ENCODE peak calls at places on chromosomes 6 and 20, in eight cellular contexts. K, I, T, U, J, L, X and A are unnamed samples.

GRCh38 chr6:167791036-167791779 is 35.5 kb upstream of the AFDN start:
- DNase-seq in U (no peak), K (peak; percentile 8), X (no peak), L (no peak), T (no peak), J (peak; percentile 71), I (no peak), A (peak; percentile 92)

GRCh38 chr6:43604174-43604573 is 24.9 kb downstream of the GTPBP2 start:
- DNase-seq in X (no peak), I (peak; percentile 38), K (peak; percentile 72), L (peak; percentile 88), T (peak; percentile 88), J (peak; percentile 75), U (no peak), A (no peak)

GRCh38 chr6:152206072-152206818 is 398.8 kb downstream of the ESR1 start:
- DNase-seq in J (no peak), T (no peak), U (peak; percentile 57), I (peak; percentile 22), X (no peak), K (peak; percentile 11), L (peak; percentile 8), A (peak; percentile 52)

GRCh38 chr6:170210651-170211403 is 80.1 kb downstream of the DLL1 start:
- DNase-seq in T (no peak), J (no peak), L (no peak), X (no peak), K (no peak), I (no peak), U (no peak), A (no peak)

GRCh38 chr6:3526962-3527796 is 70.3 kb upstream of the SLC22A23 start:
- DNase-seq in J (peak; percentile 96), X (no peak), I (no peak), K (no peak), L (peak; percentile 5), U (no peak), T (no peak), A (no peak)

GRCh38 chr20:38918172-38918571 is 8.0 kb upstream of the FAM83D start:
- DNase-seq in L (no peak), K (no peak), I (no peak), X (no peak), U (no peak), T (no peak), J (no peak), A (no peak)

GRCh38 chr6:106927531-106928398 is 46.8 kb downstream of the CD24 start:
- DNase-seq in L (peak; percentile 21), X (peak; percentile 72), I (peak; percentile 58), T (peak; percentile 34), U (peak; percentile 37), K (peak; percentile 40), J (peak; percentile 42), A (peak; percentile 44)

GRCh38 chr6:18262812-18263560 is 1.3 kb downstream of the DEK start:
- DNase-seq in X (no peak), J (peak; percentile 29), I (no peak), K (peak; percentile 31), L (peak; percentile 9), T (no peak), U (peak; percentile 26), A (no peak)

GRCh38 chr6:151493495-151494234 is at the start of gene CCDC170:
- DNase-seq in U (peak; percentile 4), K (peak; percentile 33), I (peak; percentile 58), T (peak; percentile 17), L (no peak), X (peak; percentile 79), J (no peak), A (peak; percentile 73)

GRCh38 chr20:50666709-50667310 is 24.5 kb downstream of the RIPOR3 start:
- DNase-seq in J (no peak), U (no peak), L (no peak), X (no peak), I (no peak), K (no peak), T (no peak), A (no peak)

GRCh38 chr6:89566011-89566775 is 72.4 kb downstream of the LYRM2 start:
- DNase-seq in L (no peak), J (no peak), T (no peak), X (no peak), K (no peak), U (no peak), I (no peak), A (no peak)

GRCh38 chr20:36847009-36847709 is 28.8 kb upstream of the TLDC2 start:
- DNase-seq in T (peak; percentile 92), X (no peak), L (peak; percentile 83), I (peak; percentile 77), K (peak; percentile 89), U (no peak), J (peak; percentile 80), A (no peak)

GRCh38 chr6:142377112-142377848 is 75.5 kb downstream of the ADGRG6 start:
- DNase-seq in X (no peak), J (peak; percentile 84), K (peak; percentile 34), T (peak; percentile 34), I (no peak), U (no peak), L (peak; percentile 26), A (peak; percentile 73)

GRCh38 chr6:169824021-169824420 is 72.6 kb downstream of the ERMARD start:
- DNase-seq in K (no peak), U (no peak), J (no peak), L (no peak), T (no peak), X (no peak), I (no peak), A (no peak)

GRCh38 chr20:63082308-63082938 is 75.7 kb upstream of the BHLHE23 start:
- DNase-seq in L (peak; percentile 11), X (peak; percentile 66), J (peak; percentile 21), U (peak; percentile 33), K (peak; percentile 15), T (peak; percentile 27), I (peak; percentile 83), A (peak; percentile 49)

GRCh38 chr20:56634307-56634706 is 5.2 kb downstream of the TFAP2C start:
- DNase-seq in K (no peak), L (no peak), T (no peak), X (no peak), U (no peak), J (peak; percentile 29), I (no peak), A (no peak)

GRCh38 chr6:42010909-42011308 is 39.4 kb upstream of the TAF8 start:
- DNase-seq in X (peak; percentile 6), U (no peak), T (no peak), J (no peak), I (no peak), K (no peak), L (no peak), A (no peak)

GRCh38 chr20:35883341-35883777 is 70.9 kb downstream of the SCAND1 start:
- DNase-seq in T (peak; percentile 34), X (no peak), U (no peak), K (peak; percentile 43), L (no peak), I (no peak), J (no peak), A (no peak)

GRCh38 chr6:149995235-149995750 is 30.0 kb downstream of the RAET1L start:
- DNase-seq in K (no peak), T (no peak), L (no peak), U (no peak), I (no peak), X (no peak), J (no peak), A (no peak)

GRCh38 chr6:42316390-42316970 is 98.8 kb upstream of the MRPS10 start:
- DNase-seq in I (no peak), K (peak; percentile 81), J (peak; percentile 17), T (peak; percentile 94), U (no peak), X (no peak), L (peak; percentile 90), A (no peak)

GRCh38 chr6:148367418-148368024 is 24.9 kb downstream of the SASH1 start:
- DNase-seq in T (peak; percentile 34), K (peak; percentile 60), J (peak; percentile 42), L (peak; percentile 75), U (no peak), I (peak; percentile 29), X (no peak), A (peak; percentile 62)

GRCh38 chr6:53503060-53503459 is 41.8 kb downstream of the GCLC start:
- DNase-seq in K (no peak), I (no peak), U (no peak), J (no peak), X (no peak), L (no peak), T (peak; percentile 33), A (no peak)

GRCh38 chr20:43916073-43916874 is 1.6 kb downstream of the TOX2 start:
- DNase-seq in I (peak; percentile 30), K (peak; percentile 40), X (no peak), U (peak; percentile 8), T (peak; percentile 44), J (no peak), L (no peak), A (no peak)

GRCh38 chr6:75334266-75335040 is 49.9 kb upstream of the TMEM30A start:
- DNase-seq in U (no peak), J (peak; percentile 4), X (no peak), T (peak; percentile 82), I (peak; percentile 47), L (peak; percentile 72), K (peak; percentile 65), A (no peak)

GRCh38 chr20:32052792-32053362 is 835 bp downstream of the HCK start:
- DNase-seq in X (peak; percentile 88), U (no peak), L (no peak), K (no peak), T (no peak), I (no peak), J (no peak), A (peak; percentile 80)

GRCh38 chr6:137402143-137402542 is 92.1 kb downstream of the OLIG3 start:
- DNase-seq in K (no peak), T (no peak), U (no peak), L (no peak), X (no peak), I (no peak), J (no peak), A (no peak)

GRCh38 chr6:46184114-46184513 is 13.3 kb upstream of the ENPP5 start:
- DNase-seq in L (peak; percentile 71), X (no peak), K (peak; percentile 83), J (peak; percentile 68), T (peak; percentile 92), I (peak; percentile 81), U (no peak), A (no peak)